ENCODE peak calls at places on chromosomes 1 and 21, in four cellular contexts. One of them, this sample, is unnamed.

GRCh38 chr1:208170252-208170651 is 73.9 kb downstream of the PLXNA2 start:
- DNase-seq in fibroblast of lung: no peak
- DNase-seq in neural progenitor cell: no peak
- DNase-seq in Peyer's patch: no peak
- DNase-seq in this sample: peak; percentile 75

GRCh38 chr1:84632975-84633427 is 57.3 kb downstream of the SSX2IP start:
- DNase-seq in fibroblast of lung: peak; percentile 84
- DNase-seq in neural progenitor cell: no peak
- DNase-seq in Peyer's patch: no peak
- DNase-seq in this sample: no peak

GRCh38 chr1:30754684-30755171 is 2.8 kb downstream of the LAPTM5 start:
- DNase-seq in fibroblast of lung: no peak
- DNase-seq in neural progenitor cell: no peak
- DNase-seq in Peyer's patch: no peak
- DNase-seq in this sample: no peak

GRCh38 chr1:87149166-87150065 is 179.3 kb upstream of the LMO4 start:
- DNase-seq in fibroblast of lung: peak; percentile 71
- DNase-seq in neural progenitor cell: no peak
- DNase-seq in Peyer's patch: no peak
- DNase-seq in this sample: no peak

GRCh38 chr1:203860396-203860951 is 925 bp upstream of the SNRPE start:
- DNase-seq in fibroblast of lung: peak; percentile 72
- DNase-seq in neural progenitor cell: peak; percentile 20
- DNase-seq in Peyer's patch: peak; percentile 53
- DNase-seq in this sample: no peak

GRCh38 chr21:16708431-16708830 is 804.4 kb upstream of the CXADR start:
- DNase-seq in fibroblast of lung: peak; percentile 55
- DNase-seq in neural progenitor cell: no peak
- DNase-seq in Peyer's patch: no peak
- DNase-seq in this sample: no peak

GRCh38 chr1:6260961-6261614 is at the start of gene GPR153:
- DNase-seq in fibroblast of lung: peak; percentile 36
- DNase-seq in neural progenitor cell: peak; percentile 89
- DNase-seq in Peyer's patch: peak; percentile 82
- DNase-seq in this sample: no peak

GRCh38 chr1:111553199-111553598 is 49.8 kb upstream of the ADORA3 start:
- DNase-seq in fibroblast of lung: peak; percentile 88
- DNase-seq in neural progenitor cell: no peak
- DNase-seq in Peyer's patch: no peak
- DNase-seq in this sample: no peak

GRCh38 chr1:42950146-42950480 is 8.6 kb downstream of the SLC2A1 start:
- DNase-seq in fibroblast of lung: peak; percentile 95
- DNase-seq in neural progenitor cell: no peak
- DNase-seq in Peyer's patch: no peak
- DNase-seq in this sample: no peak

GRCh38 chr1:54487571-54488050 is 60.4 kb upstream of the ACOT11 start:
- DNase-seq in fibroblast of lung: no peak
- DNase-seq in neural progenitor cell: peak; percentile 45
- DNase-seq in Peyer's patch: peak; percentile 64
- DNase-seq in this sample: peak; percentile 59

GRCh38 chr1:243645281-243645680 is 204.8 kb downstream of the AKT3 start:
- DNase-seq in fibroblast of lung: no peak
- DNase-seq in neural progenitor cell: no peak
- DNase-seq in Peyer's patch: no peak
- DNase-seq in this sample: no peak

GRCh38 chr1:166029196-166029965 is 137.4 kb downstream of the FAM78B start:
- DNase-seq in fibroblast of lung: no peak
- DNase-seq in neural progenitor cell: no peak
- DNase-seq in Peyer's patch: no peak
- DNase-seq in this sample: no peak

GRCh38 chr1:32536117-32536516 is 3.1 kb upstream of the ZBTB8A start:
- DNase-seq in fibroblast of lung: no peak
- DNase-seq in neural progenitor cell: no peak
- DNase-seq in Peyer's patch: no peak
- DNase-seq in this sample: no peak

GRCh38 chr1:159188375-159188788 is 16.3 kb upstream of the ACKR1 start:
- DNase-seq in fibroblast of lung: peak; percentile 29
- DNase-seq in neural progenitor cell: peak; percentile 95
- DNase-seq in Peyer's patch: no peak
- DNase-seq in this sample: no peak

GRCh38 chr1:228100822-228101613 is 2.1 kb downstream of the C1orf35 start:
- DNase-seq in fibroblast of lung: no peak
- DNase-seq in neural progenitor cell: no peak
- DNase-seq in Peyer's patch: no peak
- DNase-seq in this sample: no peak

GRCh38 chr1:228101994-228102790 is 933 bp downstream of the C1orf35 start:
- DNase-seq in fibroblast of lung: peak; percentile 21
- DNase-seq in neural progenitor cell: peak; percentile 71
- DNase-seq in Peyer's patch: peak; percentile 79
- DNase-seq in this sample: no peak

GRCh38 chr1:228102791-228103620 is at the start of gene C1orf35:
- DNase-seq in fibroblast of lung: peak; percentile 86
- DNase-seq in neural progenitor cell: peak; percentile 98
- DNase-seq in Peyer's patch: peak; percentile 94
- DNase-seq in this sample: peak; percentile 89

GRCh38 chr1:228099331-228099732 is 3.8 kb downstream of the C1orf35 start:
- DNase-seq in fibroblast of lung: no peak
- DNase-seq in neural progenitor cell: no peak
- DNase-seq in Peyer's patch: no peak
- DNase-seq in this sample: no peak

GRCh38 chr1:228101614-228101993 is 1.5 kb downstream of the C1orf35 start:
- DNase-seq in fibroblast of lung: no peak
- DNase-seq in neural progenitor cell: no peak
- DNase-seq in Peyer's patch: no peak
- DNase-seq in this sample: no peak
- H3K27ac ChIP-seq in fibroblast of lung: no peak overlapping the region
- H3K27ac ChIP-seq in neural progenitor cell: no peak overlapping the region
- H3K27ac ChIP-seq in Peyer's patch: peak overlapping the region; percentile 93
- H3K27ac ChIP-seq in this sample: no peak overlapping the region

DNA sequence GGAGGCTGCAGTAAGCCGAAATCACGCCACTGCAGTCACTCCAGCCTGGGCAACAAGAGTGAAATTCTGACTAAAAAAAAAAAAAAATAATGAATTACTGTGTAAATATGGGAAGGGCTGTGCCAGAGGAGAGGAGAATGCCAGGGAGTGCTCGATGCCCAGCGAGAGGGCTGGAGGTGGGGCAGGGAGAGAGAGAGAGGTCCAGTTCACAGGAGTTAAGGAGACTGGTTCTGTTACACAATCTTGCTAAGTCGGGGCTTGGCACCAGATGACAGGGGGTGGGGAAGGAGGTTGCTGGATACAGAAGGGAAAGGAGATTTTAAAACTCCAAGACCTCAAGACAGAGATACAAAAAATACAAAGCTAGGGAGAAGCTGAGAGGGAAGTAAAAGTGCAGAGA is 1.2 kb downstream of the SELENBP1 start:
- DNase-seq in fibroblast of lung: peak; percentile 19
- DNase-seq in neural progenitor cell: no peak
- DNase-seq in Peyer's patch: peak; percentile 66
- DNase-seq in this sample: peak; percentile 18
- H3K27ac ChIP-seq in fibroblast of lung: no peak overlapping the region
- H3K27ac ChIP-seq in neural progenitor cell: no peak overlapping the region
- H3K27ac ChIP-seq in Peyer's patch: peak overlapping the region; percentile 82
- H3K27ac ChIP-seq in this sample: no peak overlapping the region

GRCh38 chr1:16441312-16441641 is 753 bp downstream of the NECAP2 start:
- DNase-seq in fibroblast of lung: peak; percentile 15
- DNase-seq in neural progenitor cell: no peak
- DNase-seq in Peyer's patch: no peak
- DNase-seq in this sample: no peak

GRCh38 chr1:16440480-16441311 is at the start of gene NECAP2:
- DNase-seq in fibroblast of lung: peak; percentile 89
- DNase-seq in neural progenitor cell: peak; percentile 97
- DNase-seq in Peyer's patch: peak; percentile 93
- DNase-seq in this sample: peak; percentile 89

GRCh38 chr1:16438516-16438915 is 1.3 kb upstream of the SPATA21 start:
- DNase-seq in fibroblast of lung: no peak
- DNase-seq in neural progenitor cell: no peak
- DNase-seq in Peyer's patch: no peak
- DNase-seq in this sample: no peak

GRCh38 chr1:16442273-16442672 is 1.7 kb downstream of the NECAP2 start:
- DNase-seq in fibroblast of lung: no peak
- DNase-seq in neural progenitor cell: no peak
- DNase-seq in Peyer's patch: no peak
- DNase-seq in this sample: no peak

DNA sequence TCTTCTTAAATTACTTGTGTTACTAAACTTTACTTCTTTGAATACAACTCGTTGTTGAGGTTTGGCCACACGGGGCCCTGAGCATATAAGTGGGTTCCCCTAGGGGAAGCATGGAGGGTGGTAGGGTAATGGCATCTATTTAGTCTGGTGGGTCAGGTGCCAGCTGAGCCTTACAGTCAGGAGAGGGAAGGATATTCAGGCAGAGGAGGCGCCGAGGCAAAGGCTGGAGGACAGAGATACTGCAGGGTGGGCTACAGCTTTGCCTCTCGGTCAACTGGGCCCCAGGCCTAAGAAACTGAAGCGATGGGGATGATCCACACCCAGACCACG is 409 bp upstream of the NECAP2 start:
- DNase-seq in fibroblast of lung: peak; percentile 3
- DNase-seq in neural progenitor cell: no peak
- DNase-seq in Peyer's patch: no peak
- DNase-seq in this sample: no peak
- H3K27ac ChIP-seq in fibroblast of lung: peak overlapping the region; percentile 26
- H3K27ac ChIP-seq in neural progenitor cell: no peak overlapping the region
- H3K27ac ChIP-seq in Peyer's patch: peak overlapping the region; percentile 78
- H3K27ac ChIP-seq in this sample: peak overlapping the region; percentile 51

GRCh38 chr1:223742861-223743517 is 30.6 kb downstream of the CAPN2 start:
- DNase-seq in fibroblast of lung: no peak
- DNase-seq in neural progenitor cell: no peak
- DNase-seq in Peyer's patch: no peak
- DNase-seq in this sample: no peak
- H3K27ac ChIP-seq in fibroblast of lung: no peak overlapping the region
- H3K27ac ChIP-seq in neural progenitor cell: no peak overlapping the region
- H3K27ac ChIP-seq in Peyer's patch: no peak overlapping the region
- H3K27ac ChIP-seq in this sample: no peak overlapping the region